ENCODE peak calls at places on chromosome X, in nine cellular contexts. L is nucleus accumbens; D is C1 segment of cervical spinal cord; Y is endothelial cell; G is GM23248; B is activated T-cell treated with anti-CD3 and anti-CD28 coated beads, Interleukin-2, amount 50 U/mL, for 48 hours; R is activated naive CD4-positive, alpha-beta T cell treated with anti-CD3 and anti-CD28 coated beads for 36 hours; S is iPS-NIHi11; T is stimulated activated CD8-positive, alpha-beta memory T cell treated with anti-CD3 and anti-CD28 coated beads, Interleukin-7, amount 100 ng/mL, for 24 hours. P is an unnamed sample.

GRCh38 chrX:17860811-17861495 is at the start of gene RAI2:
- DNase-seq in Y (peak), L (no peak), B (peak), R (peak), T (no peak), S (peak), D (no peak), G (no peak), P (no peak)

GRCh38 chrX:154096140-154097002 is 1.1 kb downstream of the MECP2 start:
- DNase-seq in R (peak), L (peak), D (peak), G (peak), S (no peak), B (peak), Y (peak), T (no peak), P (no peak)

GRCh38 chrX:53716328-53717088 is 30.0 kb upstream of the HUWE1 start:
- DNase-seq in G (no peak), T (no peak), S (no peak), L (no peak), D (no peak), B (peak), Y (no peak), R (peak), P (no peak)

GRCh38 chrX:136214551-136214950 is 36.6 kb downstream of the MAP7D3 start:
- DNase-seq in T (no peak), Y (no peak), G (peak), B (no peak), S (no peak), L (no peak), R (no peak), D (no peak), P (no peak)

GRCh38 chrX:23742693-23743622 is at the start of gene ACOT9:
- DNase-seq in D (peak), T (peak), R (peak), G (peak), B (peak), Y (peak), L (peak), S (peak), P (peak)

GRCh38 chrX:154327026-154327820 is 31.6 kb downstream of the TKTL1 start:
- DNase-seq in D (no peak), G (peak), B (peak), R (peak), L (no peak), T (no peak), Y (no peak), S (no peak), P (no peak)

GRCh38 chrX:48649109-48649508 is 34.5 kb upstream of the WAS start:
- DNase-seq in B (no peak), L (no peak), T (no peak), S (no peak), D (no peak), G (no peak), Y (no peak), R (no peak), P (no peak)

GRCh38 chrX:119475389-119476101 is 7.3 kb downstream of the SLC25A5 start:
- DNase-seq in S (no peak), B (no peak), L (no peak), T (no peak), G (peak), D (no peak), Y (no peak), R (no peak), P (no peak)

GRCh38 chrX:131854586-131854985 is 168.5 kb upstream of the STK26 start:
- DNase-seq in L (no peak), S (no peak), R (no peak), D (no peak), T (no peak), G (peak), Y (no peak), B (no peak), P (no peak)

GRCh38 chrX:132505116-132505515 is 16.3 kb upstream of the MBNL3 start:
- DNase-seq in R (no peak), S (no peak), T (no peak), D (no peak), G (peak), L (no peak), B (no peak), Y (no peak), P (no peak)